ENCODE peak calls at places on chromosomes 11 and 22, in six cellular contexts. One of them, this sample, is unnamed.
A peak's percentile ranks its signal among the peaks of the same experiment; 100 is the strongest.

GRCh38 chr11:41997860-41998259 is 538.4 kb upstream of the LRRC4C start:
- DNase-seq in HTR-8/SVneo: no peak
- DNase-seq in myocyte: no peak
- DNase-seq in mammary epithelial cell: no peak
- DNase-seq in activated naive CD4-positive, alpha-beta T cell treated with anti-CD3 and anti-CD28 coated beads, Interleukin-2, amount 50 U/mL, for 72 hours: no peak
- DNase-seq in T-helper 17 cell: no peak
- DNase-seq in this sample: no peak

GRCh38 chr22:23773247-23774113 is 831 bp downstream of the MMP11 start:
- DNase-seq in HTR-8/SVneo: no peak
- DNase-seq in myocyte: peak; percentile 48
- DNase-seq in mammary epithelial cell: no peak
- DNase-seq in activated naive CD4-positive, alpha-beta T cell treated with anti-CD3 and anti-CD28 coated beads, Interleukin-2, amount 50 U/mL, for 72 hours: no peak
- DNase-seq in T-helper 17 cell: no peak
- DNase-seq in this sample: no peak

GRCh38 chr22:20397498-20397897 is 3.5 kb downstream of the ZNF74 start:
- DNase-seq in HTR-8/SVneo: no peak
- DNase-seq in myocyte: no peak
- DNase-seq in mammary epithelial cell: no peak
- DNase-seq in activated naive CD4-positive, alpha-beta T cell treated with anti-CD3 and anti-CD28 coated beads, Interleukin-2, amount 50 U/mL, for 72 hours: no peak
- DNase-seq in T-helper 17 cell: no peak
- DNase-seq in this sample: no peak

GRCh38 chr11:270451-271208 is 7.6 kb upstream of the NLRP6 start:
- DNase-seq in HTR-8/SVneo: no peak
- DNase-seq in myocyte: no peak
- DNase-seq in mammary epithelial cell: no peak
- DNase-seq in activated naive CD4-positive, alpha-beta T cell treated with anti-CD3 and anti-CD28 coated beads, Interleukin-2, amount 50 U/mL, for 72 hours: no peak
- DNase-seq in T-helper 17 cell: no peak
- DNase-seq in this sample: no peak

GRCh38 chr11:64562723-64563351 is 28.2 kb upstream of the SLC22A12 start:
- DNase-seq in HTR-8/SVneo: no peak
- DNase-seq in myocyte: no peak
- DNase-seq in mammary epithelial cell: no peak
- DNase-seq in activated naive CD4-positive, alpha-beta T cell treated with anti-CD3 and anti-CD28 coated beads, Interleukin-2, amount 50 U/mL, for 72 hours: no peak
- DNase-seq in T-helper 17 cell: no peak
- DNase-seq in this sample: no peak

GRCh38 chr11:5136246-5136645 is 1.9 kb downstream of the OR52A5 start:
- DNase-seq in HTR-8/SVneo: no peak
- DNase-seq in myocyte: no peak
- DNase-seq in mammary epithelial cell: no peak
- DNase-seq in activated naive CD4-positive, alpha-beta T cell treated with anti-CD3 and anti-CD28 coated beads, Interleukin-2, amount 50 U/mL, for 72 hours: no peak
- DNase-seq in T-helper 17 cell: no peak
- DNase-seq in this sample: no peak

GRCh38 chr11:28250192-28250591 is 142.0 kb downstream of the METTL15 start:
- DNase-seq in HTR-8/SVneo: no peak
- DNase-seq in myocyte: no peak
- DNase-seq in mammary epithelial cell: no peak
- DNase-seq in activated naive CD4-positive, alpha-beta T cell treated with anti-CD3 and anti-CD28 coated beads, Interleukin-2, amount 50 U/mL, for 72 hours: no peak
- DNase-seq in T-helper 17 cell: no peak
- DNase-seq in this sample: no peak

GRCh38 chr22:24553597-24554315 is 1.2 kb downstream of the GUCD1 start:
- DNase-seq in HTR-8/SVneo: no peak
- DNase-seq in myocyte: peak; percentile 55
- DNase-seq in mammary epithelial cell: peak; percentile 16
- DNase-seq in activated naive CD4-positive, alpha-beta T cell treated with anti-CD3 and anti-CD28 coated beads, Interleukin-2, amount 50 U/mL, for 72 hours: no peak
- DNase-seq in T-helper 17 cell: no peak
- DNase-seq in this sample: no peak

GRCh38 chr11:62974848-62975522 is 9.8 kb downstream of the SLC22A6 start:
- DNase-seq in HTR-8/SVneo: peak; percentile 44
- DNase-seq in myocyte: peak; percentile 37
- DNase-seq in mammary epithelial cell: no peak
- DNase-seq in activated naive CD4-positive, alpha-beta T cell treated with anti-CD3 and anti-CD28 coated beads, Interleukin-2, amount 50 U/mL, for 72 hours: no peak
- DNase-seq in T-helper 17 cell: no peak
- DNase-seq in this sample: no peak

GRCh38 chr11:127247261-127247660 is 246.7 kb upstream of the KIRREL3 start:
- DNase-seq in HTR-8/SVneo: no peak
- DNase-seq in myocyte: no peak
- DNase-seq in mammary epithelial cell: no peak
- DNase-seq in activated naive CD4-positive, alpha-beta T cell treated with anti-CD3 and anti-CD28 coated beads, Interleukin-2, amount 50 U/mL, for 72 hours: no peak
- DNase-seq in T-helper 17 cell: no peak
- DNase-seq in this sample: no peak

GRCh38 chr11:2729841-2730240 is 30.0 kb upstream of the KCNQ1OT1 start:
- DNase-seq in HTR-8/SVneo: no peak
- DNase-seq in myocyte: no peak
- DNase-seq in mammary epithelial cell: no peak
- DNase-seq in activated naive CD4-positive, alpha-beta T cell treated with anti-CD3 and anti-CD28 coated beads, Interleukin-2, amount 50 U/mL, for 72 hours: no peak
- DNase-seq in T-helper 17 cell: no peak
- DNase-seq in this sample: no peak

GRCh38 chr11:76824980-76825725 is 35.6 kb upstream of the ACER3 start:
- DNase-seq in HTR-8/SVneo: no peak
- DNase-seq in myocyte: no peak
- DNase-seq in mammary epithelial cell: peak; percentile 93
- DNase-seq in activated naive CD4-positive, alpha-beta T cell treated with anti-CD3 and anti-CD28 coated beads, Interleukin-2, amount 50 U/mL, for 72 hours: no peak
- DNase-seq in T-helper 17 cell: no peak
- DNase-seq in this sample: no peak

GRCh38 chr11:8338138-8338537 is 74.5 kb upstream of the LMO1 start:
- DNase-seq in HTR-8/SVneo: peak; percentile 65
- DNase-seq in myocyte: peak; percentile 49
- DNase-seq in mammary epithelial cell: no peak
- DNase-seq in activated naive CD4-positive, alpha-beta T cell treated with anti-CD3 and anti-CD28 coated beads, Interleukin-2, amount 50 U/mL, for 72 hours: no peak
- DNase-seq in T-helper 17 cell: no peak
- DNase-seq in this sample: no peak

GRCh38 chr22:49688516-49689254 is 139.0 kb downstream of the BRD1 start:
- DNase-seq in HTR-8/SVneo: no peak
- DNase-seq in myocyte: no peak
- DNase-seq in mammary epithelial cell: no peak
- DNase-seq in activated naive CD4-positive, alpha-beta T cell treated with anti-CD3 and anti-CD28 coated beads, Interleukin-2, amount 50 U/mL, for 72 hours: no peak
- DNase-seq in T-helper 17 cell: no peak
- DNase-seq in this sample: no peak

GRCh38 chr22:19970479-19971275 is 29.1 kb upstream of the TXNRD2 start:
- DNase-seq in HTR-8/SVneo: peak; percentile 72
- DNase-seq in myocyte: peak; percentile 68
- DNase-seq in mammary epithelial cell: no peak
- DNase-seq in activated naive CD4-positive, alpha-beta T cell treated with anti-CD3 and anti-CD28 coated beads, Interleukin-2, amount 50 U/mL, for 72 hours: peak; percentile 72
- DNase-seq in T-helper 17 cell: peak; percentile 82
- DNase-seq in this sample: no peak

GRCh38 chr11:75577198-75577597 is 15.1 kb downstream of the SERPINH1 start:
- DNase-seq in HTR-8/SVneo: peak; percentile 62
- DNase-seq in myocyte: no peak
- DNase-seq in mammary epithelial cell: no peak
- DNase-seq in activated naive CD4-positive, alpha-beta T cell treated with anti-CD3 and anti-CD28 coated beads, Interleukin-2, amount 50 U/mL, for 72 hours: no peak
- DNase-seq in T-helper 17 cell: peak; percentile 62
- DNase-seq in this sample: no peak

GRCh38 chr11:26715133-26715532 is 6.7 kb downstream of the SLC5A12 start:
- DNase-seq in HTR-8/SVneo: no peak
- DNase-seq in myocyte: no peak
- DNase-seq in mammary epithelial cell: peak; percentile 6
- DNase-seq in activated naive CD4-positive, alpha-beta T cell treated with anti-CD3 and anti-CD28 coated beads, Interleukin-2, amount 50 U/mL, for 72 hours: no peak
- DNase-seq in T-helper 17 cell: no peak
- DNase-seq in this sample: no peak

GRCh38 chr22:31334329-31334728 is 11.8 kb downstream of the PATZ1 start:
- DNase-seq in HTR-8/SVneo: no peak
- DNase-seq in myocyte: no peak
- DNase-seq in mammary epithelial cell: no peak
- DNase-seq in activated naive CD4-positive, alpha-beta T cell treated with anti-CD3 and anti-CD28 coated beads, Interleukin-2, amount 50 U/mL, for 72 hours: no peak
- DNase-seq in T-helper 17 cell: no peak
- DNase-seq in this sample: no peak

GRCh38 chr22:37431811-37432707 is 4.8 kb upstream of the ELFN2 start:
- DNase-seq in HTR-8/SVneo: peak; percentile 84
- DNase-seq in myocyte: peak; percentile 67
- DNase-seq in mammary epithelial cell: peak; percentile 99
- DNase-seq in activated naive CD4-positive, alpha-beta T cell treated with anti-CD3 and anti-CD28 coated beads, Interleukin-2, amount 50 U/mL, for 72 hours: no peak
- DNase-seq in T-helper 17 cell: no peak
- DNase-seq in this sample: peak; percentile 86

GRCh38 chr11:118046051-118046963 is 30.6 kb upstream of the TMPRSS4 start:
- DNase-seq in HTR-8/SVneo: no peak
- DNase-seq in myocyte: no peak
- DNase-seq in mammary epithelial cell: peak; percentile 17
- DNase-seq in activated naive CD4-positive, alpha-beta T cell treated with anti-CD3 and anti-CD28 coated beads, Interleukin-2, amount 50 U/mL, for 72 hours: no peak
- DNase-seq in T-helper 17 cell: peak; percentile 27
- DNase-seq in this sample: no peak

GRCh38 chr11:130037058-130037457 is 32.6 kb upstream of the APLP2 start:
- DNase-seq in HTR-8/SVneo: peak; percentile 48
- DNase-seq in myocyte: peak; percentile 66
- DNase-seq in mammary epithelial cell: peak; percentile 93
- DNase-seq in activated naive CD4-positive, alpha-beta T cell treated with anti-CD3 and anti-CD28 coated beads, Interleukin-2, amount 50 U/mL, for 72 hours: no peak
- DNase-seq in T-helper 17 cell: no peak
- DNase-seq in this sample: no peak

GRCh38 chr11:819943-820649 is 1.4 kb downstream of the PNPLA2 start:
- DNase-seq in HTR-8/SVneo: peak; percentile 73
- DNase-seq in myocyte: peak; percentile 90
- DNase-seq in mammary epithelial cell: peak; percentile 87
- DNase-seq in activated naive CD4-positive, alpha-beta T cell treated with anti-CD3 and anti-CD28 coated beads, Interleukin-2, amount 50 U/mL, for 72 hours: peak; percentile 82
- DNase-seq in T-helper 17 cell: peak; percentile 94
- DNase-seq in this sample: peak; percentile 29

This sample was measured in amniotic stem cell.